ENCODE peak calls at places on chromosomes 4 and X, in five cellular contexts. N is GM20000, W is iPS-NIHi11, V is substantia nigra, O is gastrocnemius medialis. K is an unnamed sample.

GRCh38 chrX:78658851-78659744 is at the start of gene RTL3:
- DNase-seq in N (no peak), W (no peak), V (no peak), O (no peak), K (no peak)

GRCh38 chr4:139123910-139124309 is 53.1 kb downstream of the ELF2 start:
- DNase-seq in O (no peak), W (no peak), N (no peak), V (no peak), K (no peak)

GRCh38 chr4:127249767-127250108 is 383.0 kb upstream of the INTU start:
- DNase-seq in N (no peak), W (no peak), O (no peak), V (no peak), K (no peak)

GRCh38 chr4:6855692-6856297 is 53.8 kb upstream of the TBC1D14 start:
- DNase-seq in V (no peak), O (peak), N (peak), W (no peak), K (no peak)

GRCh38 chrX:143121471-143121870 is 95.7 kb downstream of the SPANXN4 start:
- DNase-seq in V (no peak), N (no peak), O (no peak), W (no peak), K (no peak)

GRCh38 chrX:6810796-6811195 is 275.9 kb upstream of the VCX3A start:
- DNase-seq in W (no peak), V (no peak), N (no peak), O (no peak), K (no peak)

GRCh38 chrX:34365482-34365881 is 233.4 kb upstream of the FAM47A start:
- DNase-seq in N (no peak), O (no peak), V (no peak), W (peak), K (no peak)

GRCh38 chrX:39577976-39578962 is 519.5 kb downstream of the BCOR start:
- DNase-seq in V (no peak), O (peak), W (no peak), N (peak), K (peak)

GRCh38 chr4:3192188-3192587 is 56.8 kb upstream of the MSANTD1 start:
- DNase-seq in V (no peak), N (no peak), O (no peak), W (no peak), K (no peak)

GRCh38 chrX:11881485-11882170 is 123.6 kb downstream of the MSL3 start:
- DNase-seq in O (no peak), V (no peak), N (no peak), W (no peak), K (no peak)

GRCh38 chr4:182042945-182043344 is 200.3 kb upstream of the TENM3 start:
- DNase-seq in O (no peak), N (no peak), V (no peak), W (no peak), K (no peak)

GRCh38 chr4:26410385-26411293 is 79.6 kb downstream of the CCKAR start:
- DNase-seq in N (peak), V (no peak), O (no peak), W (peak), K (no peak)

GRCh38 chr4:10079256-10079655 is 37.3 kb downstream of the WDR1 start:
- DNase-seq in W (no peak), N (no peak), V (no peak), O (peak), K (no peak)

GRCh38 chrX:147602297-147602696 is 309.4 kb upstream of the FMR1 start:
- DNase-seq in O (no peak), V (no peak), W (peak), N (no peak), K (no peak)

GRCh38 chr4:126976850-126977249 is 655.9 kb upstream of the INTU start:
- DNase-seq in N (no peak), W (no peak), V (no peak), O (no peak), K (no peak)

GRCh38 chr4:3408793-3409330 is 32.9 kb upstream of the HGFAC start:
- DNase-seq in W (peak), V (no peak), O (no peak), N (no peak), K (no peak)

GRCh38 chrX:23938690-23939089 is 30.9 kb downstream of the CXorf58 start:
- DNase-seq in O (no peak), V (no peak), W (no peak), N (no peak), K (no peak)

GRCh38 chr4:6278801-6279197 is 9.1 kb downstream of the WFS1 start:
- DNase-seq in W (no peak), O (no peak), V (no peak), N (peak), K (no peak)

GRCh38 chrX:155767101-155767878 is 113.9 kb upstream of the VAMP7 start:
- DNase-seq in W (peak), O (peak), N (peak), V (no peak), K (peak)

GRCh38 chr4:173528378-173529321 is 1.4 kb downstream of the HAND2 start:
- DNase-seq in W (no peak), N (peak), O (no peak), V (no peak), K (no peak)

GRCh38 chrX:114615765-114616164 is 31.9 kb downstream of the HTR2C start:
- DNase-seq in V (no peak), N (no peak), W (no peak), O (no peak), K (no peak)

GRCh38 chr4:14961292-14961691 is 41.0 kb upstream of the CPEB2 start:
- DNase-seq in N (no peak), W (no peak), V (no peak), O (no peak), K (no peak)

GRCh38 chr4:38905657-38906398 is 38.2 kb downstream of the FAM114A1 start:
- DNase-seq in W (no peak), V (no peak), O (no peak), N (no peak), K (no peak)

GRCh38 chrX:106171293-106171692 is 3.2 kb downstream of the PWWP3B start:
- DNase-seq in V (no peak), W (no peak), N (no peak), O (no peak), K (no peak)

GRCh38 chr4:96955691-96956090 is 1115.8 kb downstream of the PDHA2 start:
- DNase-seq in W (no peak), N (no peak), V (no peak), O (no peak), K (no peak)